ENCODE peak calls at places on chromosomes 4 and X, in five cellular contexts. T, D, I, M and Q are unnamed samples.

GRCh38 chrX:150984164-150984824 is 1.2 kb downstream of the HMGB3 start:
- DNase-seq in I (no peak), D (no peak), T (peak; percentile 47), M (peak; percentile 39), Q (no peak)

GRCh38 chr4:184355111-184355604 is 119.2 kb downstream of the IRF2 start:
- DNase-seq in D (no peak), T (no peak), M (no peak), I (no peak), Q (no peak)

GRCh38 chrX:16208601-16209000 is 41.3 kb downstream of the MAGEB17 start:
- DNase-seq in D (no peak), M (no peak), I (no peak), T (no peak), Q (no peak)

GRCh38 chr4:185470503-185471195 is 884 bp downstream of the CCDC110 start:
- DNase-seq in M (peak; percentile 59), T (peak; percentile 86), D (peak; percentile 73), I (no peak), Q (peak; percentile 83)

GRCh38 chr4:10461091-10461849 is 4.0 kb upstream of the ZNF518B start:
- DNase-seq in M (no peak), T (peak; percentile 87), I (peak; percentile 62), D (peak; percentile 57), Q (no peak)

GRCh38 chr4:139556071-139556734 is at the start of gene SETD7:
- DNase-seq in D (peak; percentile 79), T (peak; percentile 92), I (peak; percentile 26), M (peak; percentile 72), Q (peak; percentile 88)

GRCh38 chr4:164192844-164193243 is 561.1 kb upstream of the SMIM31 start:
- DNase-seq in D (no peak), T (no peak), I (no peak), M (no peak), Q (no peak)

GRCh38 chrX:104913348-104913747 is 307.1 kb downstream of the TEX13A start:
- DNase-seq in D (no peak), M (no peak), T (no peak), I (no peak), Q (no peak)

GRCh38 chr4:84327526-84327925 is 171.6 kb downstream of the NKX6-1 start:
- DNase-seq in T (no peak), M (no peak), D (no peak), I (no peak), Q (no peak)

GRCh38 chr4:184028571-184028996 is 123.5 kb downstream of the STOX2 start:
- DNase-seq in I (no peak), M (no peak), D (no peak), T (no peak), Q (no peak)

GRCh38 chr4:112038861-112039260 is 106.4 kb upstream of the FAM241A start:
- DNase-seq in T (no peak), I (no peak), D (no peak), M (no peak), Q (no peak)

GRCh38 chrX:68511255-68511654 is 12.4 kb downstream of the YIPF6 start:
- DNase-seq in T (no peak), M (peak; percentile 8), I (no peak), D (peak; percentile 18), Q (no peak)